ENCODE peak calls at places on chromosomes 12 and 14, in four cellular contexts. F is HTR-8/SVneo; H is activated effector memory CD4-positive, alpha-beta T cell treated with anti-CD3 and anti-CD28 coated beads, Interleukin-2, amount 50 U/mL, for 16 hours; M is midbrain. K is an unnamed sample.

GRCh38 chr12:54173066-54173726 is 15.6 kb downstream of the SMUG1 start:
- DNase-seq in F (no peak), H (peak), M (no peak), K (peak)

GRCh38 chr14:102043251-102044025 is 43.4 kb downstream of the HSP90AA1 start:
- DNase-seq in F (no peak), H (no peak), M (peak), K (no peak)

GRCh38 chr14:51302319-51303030 is 62.4 kb downstream of the TMX1 start:
- DNase-seq in F (no peak), H (no peak), M (no peak), K (peak)

GRCh38 chr14:65832431-65833253 is 420.1 kb downstream of the FUT8 start:
- DNase-seq in F (peak), H (no peak), M (no peak), K (peak)

GRCh38 chr12:116406529-116406928 is 129.0 kb upstream of the MED13L start:
- DNase-seq in F (peak), H (no peak), M (peak), K (peak)

GRCh38 chr12:44812062-44812461 is 64.1 kb downstream of the NELL2 start:
- DNase-seq in F (no peak), H (no peak), M (no peak), K (no peak)

GRCh38 chr12:45688188-45688587 is 41.3 kb upstream of the ARID2 start:
- DNase-seq in F (no peak), H (no peak), M (no peak), K (no peak)

GRCh38 chr14:103516426-103517171 is 6.0 kb downstream of the CKB start:
- DNase-seq in F (no peak), H (peak), M (no peak), K (no peak)

GRCh38 chr12:54047964-54048303 is 5.7 kb upstream of the HOXC4 start:
- DNase-seq in F (no peak), H (no peak), M (no peak), K (no peak)

GRCh38 chr12:47730341-47730744 is 5.1 kb upstream of the ENDOU start:
- DNase-seq in F (no peak), H (no peak), M (no peak), K (no peak)

GRCh38 chr12:85190728-85191127 is 89.3 kb upstream of the ALX1 start:
- DNase-seq in F (no peak), H (no peak), M (no peak), K (no peak)

GRCh38 chr12:111359231-111359913 is 9.5 kb downstream of the PHETA1 start:
- DNase-seq in F (no peak), H (peak), M (no peak), K (peak)

K was measured in cardiac fibroblast.